ENCODE peak calls at places on chromosomes 3 and 15, in nine cellular contexts. H is A673; F is HCT116; Q is ovary; E is right atrium auricular region; M is IMR-90; P is CD4-positive, alpha-beta T cell; A is body of pancreas; D is upper lobe of left lung. V is an unnamed sample.

GRCh38 chr3:8663177-8664061 is 18.8 kb upstream of the SSUH2 start:
- DNase-seq in P (no peak), H (peak; percentile 72), M (peak; percentile 61), E (no peak), D (peak; percentile 70), F (peak; percentile 71), A (peak; percentile 83), Q (peak; percentile 74), V (no peak)

GRCh38 chr3:54366839-54367238 is 244.5 kb downstream of the CACNA2D3 start:
- DNase-seq in M (no peak), F (no peak), D (no peak), H (no peak), E (no peak), Q (no peak), P (no peak), A (peak; percentile 44), V (no peak)

GRCh38 chr3:101624857-101625256 is 50.9 kb downstream of the PCNP start:
- DNase-seq in M (no peak), Q (no peak), D (no peak), P (no peak), A (no peak), E (no peak), F (no peak), H (no peak), V (no peak)

GRCh38 chr3:126149256-126149902 is 31.0 kb downstream of the ALDH1L1 start:
- DNase-seq in M (no peak), D (no peak), H (no peak), P (no peak), Q (no peak), E (no peak), F (no peak), A (no peak), V (no peak)

GRCh38 chr15:98076021-98076816 is 115.7 kb downstream of the ARRDC4 start:
- DNase-seq in P (no peak), D (peak; percentile 63), F (no peak), H (no peak), A (no peak), E (no peak), Q (no peak), M (no peak), V (no peak)

GRCh38 chr3:52171577-52172261 is 17.5 kb upstream of the POC1A start:
- DNase-seq in M (peak; percentile 83), H (no peak), P (no peak), D (no peak), A (no peak), Q (no peak), E (no peak), F (peak; percentile 27), V (no peak)

GRCh38 chr3:24645047-24645446 is 150.4 kb upstream of the THRB start:
- DNase-seq in H (no peak), F (no peak), E (no peak), P (no peak), D (no peak), Q (no peak), M (no peak), A (no peak), V (no peak)

GRCh38 chr15:94909510-94909909 is 678.1 kb downstream of the MCTP2 start:
- DNase-seq in H (no peak), E (no peak), D (no peak), A (no peak), F (no peak), Q (no peak), M (no peak), P (no peak), V (no peak)

GRCh38 chr15:41332788-41333527 is at the start of gene NUSAP1:
- DNase-seq in M (no peak), Q (no peak), P (no peak), F (no peak), E (no peak), A (no peak), D (no peak), H (no peak), V (no peak)

GRCh38 chr3:29683306-29683993 is 402.6 kb downstream of the RBMS3 start:
- DNase-seq in D (no peak), M (peak; percentile 68), F (no peak), E (no peak), Q (no peak), A (no peak), H (no peak), P (no peak), V (peak; percentile 39)

GRCh38 chr3:114694251-114694650 is 400.4 kb downstream of the TIGIT start:
- DNase-seq in E (no peak), M (no peak), P (no peak), F (no peak), H (no peak), A (no peak), D (no peak), Q (no peak), V (no peak)

DNA sequence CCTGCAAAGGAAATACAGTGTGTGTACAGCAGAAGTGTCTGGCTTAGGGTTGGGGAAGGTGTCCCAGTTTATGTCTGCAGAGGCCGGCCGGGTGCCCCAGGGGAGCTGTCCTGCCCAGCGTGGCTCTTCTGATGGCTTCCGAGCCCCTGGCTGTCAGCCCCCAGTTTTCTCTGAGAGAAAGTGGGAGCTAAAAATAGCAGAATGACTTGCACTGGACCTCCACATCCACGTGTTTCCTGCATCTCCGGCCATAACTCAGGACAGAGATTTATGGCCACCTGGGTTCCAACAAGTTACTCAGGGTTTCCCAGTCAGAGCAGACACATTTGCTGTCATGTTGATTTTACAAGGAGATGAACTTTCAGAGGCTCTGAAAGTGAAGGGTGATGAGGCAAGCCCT is 192.0 kb downstream of the ATP10A start:
- DNase-seq in H (no peak), Q (no peak), F (no peak), P (no peak), D (no peak), E (no peak), M (peak; percentile 50), A (no peak), V (no peak)
- H3K27me3 ChIP-seq in H (no peaks in the 10 kb centered on the region), Q (no peaks in the 10 kb centered on the region), F (no peaks in the 10 kb centered on the region), P (peaks cover 38% of the 10 kb centered on the region), D (no peaks in the 10 kb centered on the region), E (no peaks in the 10 kb centered on the region), M (no peaks in the 10 kb centered on the region), A (no peaks in the 10 kb centered on the region), V (no peaks in the 10 kb centered on the region)

DNA sequence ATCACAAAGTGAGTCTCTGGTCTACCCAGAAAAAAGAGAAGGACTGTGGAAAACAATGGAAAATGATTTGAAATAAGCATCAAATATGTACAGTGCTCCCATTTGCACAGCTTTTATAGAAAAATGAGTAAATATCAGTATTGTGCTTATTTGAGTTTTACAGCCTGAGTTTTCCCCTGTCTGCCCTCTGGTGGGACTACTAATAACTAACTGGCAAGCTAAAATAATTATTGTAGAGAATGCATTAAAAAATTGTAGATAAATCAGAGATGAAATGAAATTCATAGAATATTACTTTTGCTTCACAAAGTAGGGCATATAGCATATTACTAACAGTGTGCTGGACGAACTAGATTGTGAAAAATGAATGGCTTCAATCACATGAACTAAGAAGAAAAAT is 287.1 kb downstream of the NAALADL2 start:
- DNase-seq in M (peak; percentile 56), F (no peak), E (no peak), H (peak; percentile 3), D (no peak), Q (no peak), P (no peak), A (no peak), V (no peak)
- TF ChIP-seq CTCF in M (peak; percentile 58), F (peak; percentile 54), E (no peak), H (peak; percentile 46), D (no peak), Q (no peak), P (no peak), A (no peak), V (peak; percentile 13)

GRCh38 chr15:96408591-96409183 is 78.2 kb downstream of the NR2F2 start:
- DNase-seq in E (no peak), A (no peak), Q (no peak), H (no peak), D (no peak), F (no peak), M (no peak), P (no peak), V (no peak)

GRCh38 chr15:96409231-96410138 is 79.0 kb downstream of the NR2F2 start:
- DNase-seq in H (no peak), D (no peak), A (no peak), P (no peak), M (peak; percentile 5), F (no peak), Q (no peak), E (no peak), V (no peak)

GRCh38 chr15:96412045-96412918 is 81.8 kb downstream of the NR2F2 start:
- DNase-seq in F (no peak), E (no peak), H (no peak), M (no peak), A (no peak), D (no peak), P (no peak), Q (no peak), V (no peak)

GRCh38 chr15:96411056-96412031 is 80.8 kb downstream of the NR2F2 start:
- DNase-seq in E (no peak), H (no peak), M (no peak), D (no peak), Q (no peak), P (no peak), F (no peak), A (no peak), V (no peak)

DNA sequence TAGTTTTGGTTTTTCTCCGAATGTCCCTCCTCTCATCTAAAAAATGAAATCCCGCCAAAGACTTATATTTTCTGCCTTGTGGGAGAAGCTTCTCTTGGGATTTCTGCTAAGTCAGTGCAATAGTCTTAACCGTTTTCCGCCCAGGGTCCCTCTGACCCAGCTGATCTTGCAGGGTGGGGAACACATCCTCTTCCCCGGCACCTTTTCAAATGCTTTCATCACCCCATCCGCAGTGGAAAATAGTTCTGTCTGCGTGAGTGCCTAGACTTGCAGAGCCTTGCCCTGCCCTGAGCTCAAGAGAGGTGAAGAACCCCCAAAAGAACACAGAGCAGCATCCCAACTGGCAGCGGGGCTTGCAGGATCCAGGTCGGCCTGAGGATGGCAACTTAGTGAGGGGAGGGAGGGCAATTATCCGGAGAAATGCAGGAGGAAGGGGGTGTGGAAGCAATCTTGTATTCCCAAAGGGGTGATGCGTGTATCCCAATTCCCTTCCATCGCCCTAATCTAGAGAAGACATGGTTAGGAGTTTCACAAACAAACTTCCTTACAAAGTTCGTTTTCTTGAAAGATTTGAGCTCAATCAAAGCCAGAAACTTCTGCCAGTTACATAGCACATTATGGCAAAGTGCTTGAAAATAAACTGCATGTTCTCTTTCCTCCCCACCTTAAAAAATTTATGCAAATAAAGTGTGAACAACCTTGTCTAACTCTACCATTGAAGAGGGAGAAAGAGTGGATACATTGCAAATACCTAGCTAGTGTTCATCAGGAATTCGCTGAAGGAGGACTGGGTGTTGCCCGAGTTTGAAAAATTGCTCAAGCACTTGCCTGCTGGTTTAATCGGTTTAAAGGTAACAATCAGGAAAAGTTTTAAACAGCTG is 79.9 kb downstream of the NR2F2 start:
- DNase-seq in F (no peak), A (no peak), P (no peak), M (no peak), E (no peak), D (no peak), Q (no peak), H (no peak), V (no peak)
- H3K27me3 ChIP-seq in F (peaks cover 38% of the 10 kb centered on the region), A (no peaks in the 10 kb centered on the region), P (peaks cover 85% of the 10 kb centered on the region), M (peaks cover 85% of the 10 kb centered on the region), E (peaks cover 20% of the 10 kb centered on the region), D (peaks cover 51% of the 10 kb centered on the region), Q (no peaks in the 10 kb centered on the region), H (no peaks in the 10 kb centered on the region), V (no peaks in the 10 kb centered on the region)

DNA sequence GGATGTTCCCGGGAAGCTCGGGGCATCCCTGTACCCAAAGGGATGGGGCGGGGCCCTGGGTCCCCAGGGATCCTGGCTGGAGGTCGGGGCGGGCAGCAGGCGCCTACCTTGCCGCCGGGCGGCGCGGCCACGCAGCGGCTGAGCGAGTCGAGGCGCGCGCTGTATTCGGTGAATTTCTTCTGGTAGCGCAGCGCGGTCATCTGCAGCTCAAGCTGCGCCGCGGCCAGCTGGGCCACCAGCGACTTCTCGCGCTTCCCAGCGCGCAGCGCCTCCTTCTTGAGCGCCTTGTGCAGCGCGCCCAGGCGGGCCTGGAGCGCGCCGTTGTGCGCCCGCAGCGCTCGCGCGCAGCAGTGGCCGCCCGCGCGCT is 762 bp downstream of the PDZRN3 start:
- DNase-seq in E (no peak), Q (peak; percentile 57), M (peak; percentile 85), A (peak; percentile 71), F (no peak), D (no peak), H (peak; percentile 23), P (no peak), V (no peak)
- TF ChIP-seq CTCF in E (peak; percentile 52), Q (peak; percentile 41), M (peak; percentile 33), A (peak; percentile 19), F (no peak), D (no peak), H (no peak), P (no peak), V (no peak)

V was measured in GM06990.